ENCODE peak calls at places on chromosomes 11 and 22, in six cellular contexts. One of them, this sample, is unnamed.

GRCh38 chr11:10847960-10848860 is 9.6 kb downstream of the ZBED5 start:
- DNase-seq in lower leg skin: no peak
- DNase-seq in nephron progenitor cell: no peak
- DNase-seq in KG1: no peak
- DNase-seq in AG09319: no peak
- DNase-seq in stimulated activated CD4-positive, alpha-beta T cell treated with anti-CD3 and anti-CD28 coated beads, Interleukin-4, amount 100 ng/mL, for 48 hours: no peak
- DNase-seq in this sample: no peak

GRCh38 chr11:1116104-1116503 is 41.4 kb downstream of the MUC2 start:
- DNase-seq in KG1: no peak
- DNase-seq in lower leg skin: no peak
- DNase-seq in nephron progenitor cell: no peak
- DNase-seq in AG09319: no peak
- DNase-seq in stimulated activated CD4-positive, alpha-beta T cell treated with anti-CD3 and anti-CD28 coated beads, Interleukin-4, amount 100 ng/mL, for 48 hours: no peak
- DNase-seq in this sample: no peak

GRCh38 chr11:44445500-44446340 is 119.7 kb upstream of the CD82 start:
- DNase-seq in nephron progenitor cell: no peak
- DNase-seq in AG09319: no peak
- DNase-seq in KG1: no peak
- DNase-seq in lower leg skin: no peak
- DNase-seq in stimulated activated CD4-positive, alpha-beta T cell treated with anti-CD3 and anti-CD28 coated beads, Interleukin-4, amount 100 ng/mL, for 48 hours: no peak
- DNase-seq in this sample: no peak

GRCh38 chr11:114078423-114078822 is 18.9 kb downstream of the ZBTB16 start:
- DNase-seq in lower leg skin: no peak
- DNase-seq in stimulated activated CD4-positive, alpha-beta T cell treated with anti-CD3 and anti-CD28 coated beads, Interleukin-4, amount 100 ng/mL, for 48 hours: no peak
- DNase-seq in nephron progenitor cell: no peak
- DNase-seq in KG1: no peak
- DNase-seq in AG09319: no peak
- DNase-seq in this sample: no peak

GRCh38 chr22:25644122-25644521 is 79.6 kb downstream of the GRK3 start:
- DNase-seq in stimulated activated CD4-positive, alpha-beta T cell treated with anti-CD3 and anti-CD28 coated beads, Interleukin-4, amount 100 ng/mL, for 48 hours: no peak
- DNase-seq in lower leg skin: no peak
- DNase-seq in KG1: no peak
- DNase-seq in nephron progenitor cell: no peak
- DNase-seq in AG09319: no peak
- DNase-seq in this sample: no peak

GRCh38 chr11:58900479-58901420 is 38.5 kb upstream of the GLYATL1 start:
- DNase-seq in stimulated activated CD4-positive, alpha-beta T cell treated with anti-CD3 and anti-CD28 coated beads, Interleukin-4, amount 100 ng/mL, for 48 hours: peak; percentile 46
- DNase-seq in KG1: peak; percentile 62
- DNase-seq in nephron progenitor cell: peak; percentile 86
- DNase-seq in lower leg skin: peak; percentile 60
- DNase-seq in AG09319: peak; percentile 27
- DNase-seq in this sample: peak; percentile 83

GRCh38 chr11:1761110-1761856 is 2.4 kb downstream of the CTSD start:
- DNase-seq in KG1: no peak
- DNase-seq in nephron progenitor cell: no peak
- DNase-seq in stimulated activated CD4-positive, alpha-beta T cell treated with anti-CD3 and anti-CD28 coated beads, Interleukin-4, amount 100 ng/mL, for 48 hours: no peak
- DNase-seq in lower leg skin: no peak
- DNase-seq in AG09319: no peak
- DNase-seq in this sample: no peak

GRCh38 chr11:101436511-101437142 is 147.2 kb downstream of the TRPC6 start:
- DNase-seq in nephron progenitor cell: peak; percentile 68
- DNase-seq in stimulated activated CD4-positive, alpha-beta T cell treated with anti-CD3 and anti-CD28 coated beads, Interleukin-4, amount 100 ng/mL, for 48 hours: no peak
- DNase-seq in KG1: peak; percentile 3
- DNase-seq in AG09319: no peak
- DNase-seq in lower leg skin: no peak
- DNase-seq in this sample: peak; percentile 42

GRCh38 chr11:61973603-61974162 is 6.2 kb upstream of the FTH1 start:
- DNase-seq in stimulated activated CD4-positive, alpha-beta T cell treated with anti-CD3 and anti-CD28 coated beads, Interleukin-4, amount 100 ng/mL, for 48 hours: no peak
- DNase-seq in AG09319: no peak
- DNase-seq in nephron progenitor cell: no peak
- DNase-seq in KG1: no peak
- DNase-seq in lower leg skin: peak; percentile 72
- DNase-seq in this sample: no peak

GRCh38 chr11:130523166-130523565 is 74.7 kb downstream of the ADAMTS15 start:
- DNase-seq in AG09319: no peak
- DNase-seq in KG1: no peak
- DNase-seq in stimulated activated CD4-positive, alpha-beta T cell treated with anti-CD3 and anti-CD28 coated beads, Interleukin-4, amount 100 ng/mL, for 48 hours: no peak
- DNase-seq in lower leg skin: no peak
- DNase-seq in nephron progenitor cell: no peak
- DNase-seq in this sample: no peak

GRCh38 chr11:69353696-69354544 is 60.0 kb downstream of the MYEOV start:
- DNase-seq in AG09319: no peak
- DNase-seq in stimulated activated CD4-positive, alpha-beta T cell treated with anti-CD3 and anti-CD28 coated beads, Interleukin-4, amount 100 ng/mL, for 48 hours: no peak
- DNase-seq in lower leg skin: peak; percentile 9
- DNase-seq in KG1: no peak
- DNase-seq in nephron progenitor cell: no peak
- DNase-seq in this sample: no peak

GRCh38 chr11:79119491-79120284 is 321.1 kb downstream of the TENM4 start:
- DNase-seq in AG09319: no peak
- DNase-seq in KG1: no peak
- DNase-seq in nephron progenitor cell: no peak
- DNase-seq in stimulated activated CD4-positive, alpha-beta T cell treated with anti-CD3 and anti-CD28 coated beads, Interleukin-4, amount 100 ng/mL, for 48 hours: no peak
- DNase-seq in lower leg skin: no peak
- DNase-seq in this sample: peak; percentile 29

GRCh38 chr11:117743121-117743815 is 53.7 kb downstream of the DSCAML1 start:
- DNase-seq in stimulated activated CD4-positive, alpha-beta T cell treated with anti-CD3 and anti-CD28 coated beads, Interleukin-4, amount 100 ng/mL, for 48 hours: no peak
- DNase-seq in lower leg skin: no peak
- DNase-seq in AG09319: no peak
- DNase-seq in KG1: no peak
- DNase-seq in nephron progenitor cell: no peak
- DNase-seq in this sample: no peak

GRCh38 chr11:118051611-118052461 is 25.0 kb upstream of the TMPRSS4 start:
- DNase-seq in AG09319: no peak
- DNase-seq in lower leg skin: no peak
- DNase-seq in stimulated activated CD4-positive, alpha-beta T cell treated with anti-CD3 and anti-CD28 coated beads, Interleukin-4, amount 100 ng/mL, for 48 hours: no peak
- DNase-seq in KG1: no peak
- DNase-seq in nephron progenitor cell: no peak
- DNase-seq in this sample: no peak

GRCh38 chr11:84536456-84536855 is 1090.7 kb downstream of the DLG2 start:
- DNase-seq in AG09319: no peak
- DNase-seq in nephron progenitor cell: no peak
- DNase-seq in stimulated activated CD4-positive, alpha-beta T cell treated with anti-CD3 and anti-CD28 coated beads, Interleukin-4, amount 100 ng/mL, for 48 hours: no peak
- DNase-seq in KG1: no peak
- DNase-seq in lower leg skin: no peak
- DNase-seq in this sample: no peak

GRCh38 chr11:10584071-10584501 is 15.6 kb upstream of the LYVE1 start:
- DNase-seq in AG09319: no peak
- DNase-seq in stimulated activated CD4-positive, alpha-beta T cell treated with anti-CD3 and anti-CD28 coated beads, Interleukin-4, amount 100 ng/mL, for 48 hours: no peak
- DNase-seq in nephron progenitor cell: no peak
- DNase-seq in lower leg skin: no peak
- DNase-seq in KG1: no peak
- DNase-seq in this sample: no peak

GRCh38 chr11:122872046-122872445 is 10.5 kb upstream of the JHY start:
- DNase-seq in nephron progenitor cell: no peak
- DNase-seq in AG09319: no peak
- DNase-seq in KG1: no peak
- DNase-seq in stimulated activated CD4-positive, alpha-beta T cell treated with anti-CD3 and anti-CD28 coated beads, Interleukin-4, amount 100 ng/mL, for 48 hours: no peak
- DNase-seq in lower leg skin: no peak
- DNase-seq in this sample: no peak

GRCh38 chr22:41052661-41053490 is 39.5 kb upstream of the EP300 start:
- DNase-seq in nephron progenitor cell: no peak
- DNase-seq in stimulated activated CD4-positive, alpha-beta T cell treated with anti-CD3 and anti-CD28 coated beads, Interleukin-4, amount 100 ng/mL, for 48 hours: no peak
- DNase-seq in AG09319: no peak
- DNase-seq in lower leg skin: no peak
- DNase-seq in KG1: no peak
- DNase-seq in this sample: no peak

GRCh38 chr11:26187639-26188038 is 144.3 kb upstream of the ANO3 start:
- DNase-seq in lower leg skin: peak; percentile 33
- DNase-seq in AG09319: peak; percentile 53
- DNase-seq in nephron progenitor cell: no peak
- DNase-seq in stimulated activated CD4-positive, alpha-beta T cell treated with anti-CD3 and anti-CD28 coated beads, Interleukin-4, amount 100 ng/mL, for 48 hours: no peak
- DNase-seq in KG1: no peak
- DNase-seq in this sample: no peak

GRCh38 chr22:46941958-46942815 is 179.7 kb downstream of the TBC1D22A start:
- DNase-seq in nephron progenitor cell: no peak
- DNase-seq in stimulated activated CD4-positive, alpha-beta T cell treated with anti-CD3 and anti-CD28 coated beads, Interleukin-4, amount 100 ng/mL, for 48 hours: no peak
- DNase-seq in lower leg skin: no peak
- DNase-seq in KG1: peak; percentile 50
- DNase-seq in AG09319: peak; percentile 27
- DNase-seq in this sample: no peak

GRCh38 chr11:84261707-84262106 is 975.5 kb upstream of the CCDC90B start:
- DNase-seq in stimulated activated CD4-positive, alpha-beta T cell treated with anti-CD3 and anti-CD28 coated beads, Interleukin-4, amount 100 ng/mL, for 48 hours: no peak
- DNase-seq in AG09319: no peak
- DNase-seq in KG1: no peak
- DNase-seq in nephron progenitor cell: no peak
- DNase-seq in lower leg skin: no peak
- DNase-seq in this sample: no peak

GRCh38 chr22:19826619-19826950 is 28.1 kb downstream of the GNB1L start:
- DNase-seq in lower leg skin: no peak
- DNase-seq in AG09319: no peak
- DNase-seq in stimulated activated CD4-positive, alpha-beta T cell treated with anti-CD3 and anti-CD28 coated beads, Interleukin-4, amount 100 ng/mL, for 48 hours: no peak
- DNase-seq in KG1: no peak
- DNase-seq in nephron progenitor cell: no peak
- DNase-seq in this sample: no peak

GRCh38 chr11:45058344-45058743 is 88.1 kb upstream of the PRDM11 start:
- DNase-seq in nephron progenitor cell: no peak
- DNase-seq in stimulated activated CD4-positive, alpha-beta T cell treated with anti-CD3 and anti-CD28 coated beads, Interleukin-4, amount 100 ng/mL, for 48 hours: no peak
- DNase-seq in KG1: no peak
- DNase-seq in lower leg skin: no peak
- DNase-seq in AG09319: no peak
- DNase-seq in this sample: no peak

GRCh38 chr11:69348414-69349235 is 54.7 kb downstream of the MYEOV start:
- DNase-seq in KG1: no peak
- DNase-seq in AG09319: no peak
- DNase-seq in stimulated activated CD4-positive, alpha-beta T cell treated with anti-CD3 and anti-CD28 coated beads, Interleukin-4, amount 100 ng/mL, for 48 hours: no peak
- DNase-seq in lower leg skin: peak; percentile 4
- DNase-seq in nephron progenitor cell: no peak
- DNase-seq in this sample: no peak

GRCh38 chr22:20407829-20408228 is 13.9 kb downstream of the ZNF74 start:
- DNase-seq in stimulated activated CD4-positive, alpha-beta T cell treated with anti-CD3 and anti-CD28 coated beads, Interleukin-4, amount 100 ng/mL, for 48 hours: no peak
- DNase-seq in AG09319: no peak
- DNase-seq in KG1: no peak
- DNase-seq in lower leg skin: no peak
- DNase-seq in nephron progenitor cell: no peak
- DNase-seq in this sample: no peak

GRCh38 chr22:45285431-45286058 is 796 bp downstream of the UPK3A start:
- DNase-seq in KG1: no peak
- DNase-seq in nephron progenitor cell: no peak
- DNase-seq in AG09319: no peak
- DNase-seq in lower leg skin: no peak
- DNase-seq in stimulated activated CD4-positive, alpha-beta T cell treated with anti-CD3 and anti-CD28 coated beads, Interleukin-4, amount 100 ng/mL, for 48 hours: no peak
- DNase-seq in this sample: no peak

GRCh38 chr22:23053912-23054530 is 16.3 kb upstream of the GNAZ start:
- DNase-seq in lower leg skin: no peak
- DNase-seq in AG09319: no peak
- DNase-seq in KG1: no peak
- DNase-seq in nephron progenitor cell: no peak
- DNase-seq in stimulated activated CD4-positive, alpha-beta T cell treated with anti-CD3 and anti-CD28 coated beads, Interleukin-4, amount 100 ng/mL, for 48 hours: no peak
- DNase-seq in this sample: no peak

GRCh38 chr11:71979094-71979493 is 19.6 kb upstream of the IL18BP start:
- DNase-seq in stimulated activated CD4-positive, alpha-beta T cell treated with anti-CD3 and anti-CD28 coated beads, Interleukin-4, amount 100 ng/mL, for 48 hours: no peak
- DNase-seq in nephron progenitor cell: no peak
- DNase-seq in AG09319: no peak
- DNase-seq in lower leg skin: no peak
- DNase-seq in KG1: no peak
- DNase-seq in this sample: no peak

GRCh38 chr11:2827792-2828191 is 57.8 kb downstream of the CDKN1C start:
- DNase-seq in nephron progenitor cell: no peak
- DNase-seq in AG09319: no peak
- DNase-seq in stimulated activated CD4-positive, alpha-beta T cell treated with anti-CD3 and anti-CD28 coated beads, Interleukin-4, amount 100 ng/mL, for 48 hours: no peak
- DNase-seq in KG1: no peak
- DNase-seq in lower leg skin: no peak
- DNase-seq in this sample: no peak

GRCh38 chr22:32024791-32025190 is 18.3 kb upstream of the SLC5A1 start:
- DNase-seq in lower leg skin: no peak
- DNase-seq in KG1: no peak
- DNase-seq in nephron progenitor cell: no peak
- DNase-seq in AG09319: no peak
- DNase-seq in stimulated activated CD4-positive, alpha-beta T cell treated with anti-CD3 and anti-CD28 coated beads, Interleukin-4, amount 100 ng/mL, for 48 hours: no peak
- DNase-seq in this sample: no peak

GRCh38 chr22:27620367-27621154 is 181.0 kb downstream of the MN1 start:
- DNase-seq in AG09319: no peak
- DNase-seq in nephron progenitor cell: no peak
- DNase-seq in lower leg skin: no peak
- DNase-seq in stimulated activated CD4-positive, alpha-beta T cell treated with anti-CD3 and anti-CD28 coated beads, Interleukin-4, amount 100 ng/mL, for 48 hours: no peak
- DNase-seq in KG1: no peak
- DNase-seq in this sample: no peak

GRCh38 chr11:14974723-14975587 is 2.8 kb upstream of the CALCA start:
- DNase-seq in KG1: no peak
- DNase-seq in stimulated activated CD4-positive, alpha-beta T cell treated with anti-CD3 and anti-CD28 coated beads, Interleukin-4, amount 100 ng/mL, for 48 hours: peak; percentile 53
- DNase-seq in nephron progenitor cell: peak; percentile 67
- DNase-seq in lower leg skin: no peak
- DNase-seq in AG09319: no peak
- DNase-seq in this sample: peak; percentile 63

GRCh38 chr22:35746946-35747703 is 29.5 kb downstream of the APOL5 start:
- DNase-seq in lower leg skin: no peak
- DNase-seq in stimulated activated CD4-positive, alpha-beta T cell treated with anti-CD3 and anti-CD28 coated beads, Interleukin-4, amount 100 ng/mL, for 48 hours: no peak
- DNase-seq in KG1: no peak
- DNase-seq in AG09319: no peak
- DNase-seq in nephron progenitor cell: no peak
- DNase-seq in this sample: no peak

GRCh38 chr11:12171921-12172320 is 61.5 kb downstream of the MICAL2 start:
- DNase-seq in KG1: no peak
- DNase-seq in stimulated activated CD4-positive, alpha-beta T cell treated with anti-CD3 and anti-CD28 coated beads, Interleukin-4, amount 100 ng/mL, for 48 hours: no peak
- DNase-seq in lower leg skin: no peak
- DNase-seq in nephron progenitor cell: no peak
- DNase-seq in AG09319: no peak
- DNase-seq in this sample: no peak

GRCh38 chr11:71580057-71581003 is 2.3 kb downstream of the KRTAP5-11 start:
- DNase-seq in lower leg skin: peak; percentile 53
- DNase-seq in AG09319: peak; percentile 28
- DNase-seq in stimulated activated CD4-positive, alpha-beta T cell treated with anti-CD3 and anti-CD28 coated beads, Interleukin-4, amount 100 ng/mL, for 48 hours: peak; percentile 7
- DNase-seq in nephron progenitor cell: peak; percentile 52
- DNase-seq in KG1: no peak
- DNase-seq in this sample: peak; percentile 37

This sample was measured in neural crest cell.